ENCODE peak calls at places on chromosomes 6 and 20, in six cellular contexts. One of them, this sample, is unnamed. For H3K4me1, the result is how much of the 10 kb centered on the place peaks cover.

GRCh38 chr6:28589952-28590340 is 64.3 kb downstream of the GPX5 start:
- DNase-seq in left ventricle myocardium inferior: no peak
- DNase-seq in fibroblast of lung: no peak
- DNase-seq in small intestine: no peak
- DNase-seq in H1: no peak
- DNase-seq in psoas muscle: no peak
- DNase-seq in this sample: no peak

GRCh38 chr6:168169624-168170023 is 90.6 kb upstream of the FRMD1 start:
- DNase-seq in left ventricle myocardium inferior: no peak
- DNase-seq in small intestine: no peak
- DNase-seq in fibroblast of lung: no peak
- DNase-seq in H1: no peak
- DNase-seq in psoas muscle: no peak
- DNase-seq in this sample: no peak

GRCh38 chr20:63085087-63085861 is 78.5 kb upstream of the BHLHE23 start:
- DNase-seq in left ventricle myocardium inferior: no peak
- DNase-seq in psoas muscle: peak
- DNase-seq in H1: no peak
- DNase-seq in small intestine: no peak
- DNase-seq in fibroblast of lung: no peak
- DNase-seq in this sample: no peak

GRCh38 chr6:29516108-29516507 is 28.4 kb upstream of the MAS1L start:
- DNase-seq in left ventricle myocardium inferior: no peak
- DNase-seq in psoas muscle: no peak
- DNase-seq in fibroblast of lung: peak
- DNase-seq in H1: no peak
- DNase-seq in small intestine: no peak
- DNase-seq in this sample: no peak

GRCh38 chr6:150992682-150993081 is 127.2 kb downstream of the MTHFD1L start:
- DNase-seq in left ventricle myocardium inferior: no peak
- DNase-seq in psoas muscle: no peak
- DNase-seq in fibroblast of lung: no peak
- DNase-seq in H1: no peak
- DNase-seq in small intestine: no peak
- DNase-seq in this sample: no peak

GRCh38 chr6:93252930-93253329 is 166.4 kb downstream of the EPHA7 start:
- DNase-seq in left ventricle myocardium inferior: no peak
- DNase-seq in small intestine: no peak
- DNase-seq in fibroblast of lung: no peak
- DNase-seq in H1: no peak
- DNase-seq in psoas muscle: no peak
- DNase-seq in this sample: no peak

GRCh38 chr6:91142154-91142553 is 555.3 kb upstream of the MAP3K7 start:
- DNase-seq in fibroblast of lung: no peak
- DNase-seq in small intestine: no peak
- DNase-seq in H1: no peak
- DNase-seq in left ventricle myocardium inferior: no peak
- DNase-seq in psoas muscle: no peak
- DNase-seq in this sample: no peak

GRCh38 chr6:104580452-104580851 is 279.3 kb downstream of the HACE1 start:
- DNase-seq in left ventricle myocardium inferior: no peak
- DNase-seq in H1: no peak
- DNase-seq in fibroblast of lung: no peak
- DNase-seq in small intestine: no peak
- DNase-seq in psoas muscle: no peak
- DNase-seq in this sample: no peak

GRCh38 chr6:20205722-20206154 is 6.5 kb downstream of the MBOAT1 start:
- DNase-seq in left ventricle myocardium inferior: no peak
- DNase-seq in H1: no peak
- DNase-seq in small intestine: no peak
- DNase-seq in psoas muscle: no peak
- DNase-seq in fibroblast of lung: no peak
- DNase-seq in this sample: no peak

GRCh38 chr6:28719275-28719940 is 193.7 kb downstream of the GPX5 start:
- DNase-seq in psoas muscle: no peak
- DNase-seq in H1: no peak
- DNase-seq in fibroblast of lung: no peak
- DNase-seq in small intestine: no peak
- DNase-seq in left ventricle myocardium inferior: no peak
- DNase-seq in this sample: no peak

GRCh38 chr6:110113989-110114388 is 65.5 kb downstream of the WASF1 start:
- DNase-seq in H1: no peak
- DNase-seq in fibroblast of lung: no peak
- DNase-seq in small intestine: no peak
- DNase-seq in left ventricle myocardium inferior: no peak
- DNase-seq in psoas muscle: no peak
- DNase-seq in this sample: no peak

GRCh38 chr6:156717542-156717941 is 59.6 kb upstream of the ARID1B start:
- DNase-seq in psoas muscle: no peak
- DNase-seq in H1: no peak
- DNase-seq in small intestine: no peak
- DNase-seq in left ventricle myocardium inferior: no peak
- DNase-seq in fibroblast of lung: no peak
- DNase-seq in this sample: no peak

GRCh38 chr6:136795996-136796395 is 3.7 kb upstream of the MAP3K5 start:
- DNase-seq in small intestine: no peak
- DNase-seq in left ventricle myocardium inferior: no peak
- DNase-seq in H1: no peak
- DNase-seq in psoas muscle: no peak
- DNase-seq in fibroblast of lung: no peak
- DNase-seq in this sample: no peak

GRCh38 chr20:53949319-53949839 is 121.0 kb downstream of the BCAS1 start:
- DNase-seq in psoas muscle: no peak
- DNase-seq in left ventricle myocardium inferior: peak
- DNase-seq in H1: no peak
- DNase-seq in small intestine: peak
- DNase-seq in fibroblast of lung: peak
- DNase-seq in this sample: no peak

GRCh38 chr6:166605752-166606151 is 19.3 kb upstream of the RAMACL start:
- DNase-seq in psoas muscle: no peak
- DNase-seq in small intestine: no peak
- DNase-seq in H1: no peak
- DNase-seq in left ventricle myocardium inferior: no peak
- DNase-seq in fibroblast of lung: no peak
- DNase-seq in this sample: no peak

GRCh38 chr6:127618729-127619128 is 41.8 kb downstream of the C6orf58 start:
- DNase-seq in fibroblast of lung: no peak
- DNase-seq in H1: no peak
- DNase-seq in left ventricle myocardium inferior: no peak
- DNase-seq in small intestine: no peak
- DNase-seq in psoas muscle: no peak
- DNase-seq in this sample: no peak

GRCh38 chr20:13006825-13007224 is 1.9 kb upstream of the SPTLC3 start:
- DNase-seq in small intestine: no peak
- DNase-seq in H1: no peak
- DNase-seq in psoas muscle: no peak
- DNase-seq in fibroblast of lung: peak
- DNase-seq in left ventricle myocardium inferior: no peak
- DNase-seq in this sample: no peak

GRCh38 chr20:4064118-4064962 is 49.0 kb upstream of the RNF24 start:
- DNase-seq in left ventricle myocardium inferior: peak
- DNase-seq in small intestine: peak
- DNase-seq in fibroblast of lung: peak
- DNase-seq in H1: no peak
- DNase-seq in psoas muscle: peak
- DNase-seq in this sample: no peak

GRCh38 chr20:35909176-35909575 is 45.1 kb downstream of the SCAND1 start:
- DNase-seq in left ventricle myocardium inferior: no peak
- DNase-seq in fibroblast of lung: no peak
- DNase-seq in H1: no peak
- DNase-seq in psoas muscle: no peak
- DNase-seq in small intestine: no peak
- DNase-seq in this sample: no peak

GRCh38 chr6:1613631-1614447 is 4.1 kb downstream of the FOXC1 start:
- DNase-seq in H1: no peak
- DNase-seq in psoas muscle: peak
- DNase-seq in small intestine: no peak
- DNase-seq in fibroblast of lung: peak
- DNase-seq in left ventricle myocardium inferior: no peak
- DNase-seq in this sample: no peak

GRCh38 chr6:41901882-41902519 is 6.8 kb upstream of the USP49 start:
- DNase-seq in small intestine: peak
- DNase-seq in psoas muscle: no peak
- DNase-seq in fibroblast of lung: peak
- DNase-seq in H1: no peak
- DNase-seq in left ventricle myocardium inferior: no peak
- DNase-seq in this sample: no peak

GRCh38 chr6:85580104-85580877 is 13.4 kb downstream of the SNX14 start:
- DNase-seq in fibroblast of lung: no peak
- DNase-seq in psoas muscle: no peak
- DNase-seq in H1: no peak
- DNase-seq in small intestine: peak
- DNase-seq in left ventricle myocardium inferior: no peak
- DNase-seq in this sample: no peak

GRCh38 chr6:27592481-27593199 is 119.7 kb upstream of the ZNF184 start:
- DNase-seq in small intestine: peak
- DNase-seq in fibroblast of lung: peak
- DNase-seq in H1: no peak
- DNase-seq in left ventricle myocardium inferior: no peak
- DNase-seq in psoas muscle: no peak
- DNase-seq in this sample: no peak

GRCh38 chr6:146543940-146544661 is 468 bp downstream of the RAB32 start:
- DNase-seq in left ventricle myocardium inferior: peak
- DNase-seq in H1: no peak
- DNase-seq in fibroblast of lung: peak
- DNase-seq in small intestine: peak
- DNase-seq in psoas muscle: peak
- DNase-seq in this sample: no peak

GRCh38 chr20:33866398-33867079 is 55.4 kb downstream of the CHMP4B start:
- DNase-seq in small intestine: no peak
- DNase-seq in H1: no peak
- DNase-seq in psoas muscle: peak
- DNase-seq in left ventricle myocardium inferior: no peak
- DNase-seq in fibroblast of lung: no peak
- DNase-seq in this sample: no peak

GRCh38 chr6:87641065-87641692 is 51.2 kb downstream of the ORC3 start:
- DNase-seq in small intestine: no peak
- DNase-seq in fibroblast of lung: no peak
- DNase-seq in left ventricle myocardium inferior: no peak
- DNase-seq in H1: no peak
- DNase-seq in psoas muscle: no peak
- DNase-seq in this sample: no peak

GRCh38 chr6:166751051-166751595 is 124.1 kb upstream of the RPS6KA2 start:
- DNase-seq in left ventricle myocardium inferior: no peak
- DNase-seq in small intestine: no peak
- DNase-seq in psoas muscle: no peak
- DNase-seq in fibroblast of lung: no peak
- DNase-seq in H1: no peak
- DNase-seq in this sample: no peak

GRCh38 chr20:45088247-45088646 is 12.7 kb downstream of the KCNS1 start:
- DNase-seq in fibroblast of lung: peak
- DNase-seq in left ventricle myocardium inferior: no peak
- DNase-seq in H1: no peak
- DNase-seq in small intestine: no peak
- DNase-seq in psoas muscle: no peak
- DNase-seq in this sample: no peak

GRCh38 chr6:6678185-6678671 is 89.7 kb downstream of the LY86 start:
- DNase-seq in psoas muscle: no peak
- DNase-seq in H1: no peak
- DNase-seq in small intestine: peak
- DNase-seq in left ventricle myocardium inferior: no peak
- DNase-seq in fibroblast of lung: peak
- DNase-seq in this sample: no peak

GRCh38 chr20:15837563-15837962 is 735.7 kb downstream of the KIF16B start:
- DNase-seq in small intestine: no peak
- DNase-seq in fibroblast of lung: no peak
- DNase-seq in H1: no peak
- DNase-seq in left ventricle myocardium inferior: no peak
- DNase-seq in psoas muscle: no peak
- DNase-seq in this sample: no peak

GRCh38 chr20:15836634-15837033 is 736.6 kb downstream of the KIF16B start:
- DNase-seq in psoas muscle: no peak
- DNase-seq in H1: no peak
- DNase-seq in small intestine: no peak
- DNase-seq in left ventricle myocardium inferior: no peak
- DNase-seq in fibroblast of lung: no peak
- DNase-seq in this sample: no peak

GRCh38 chr20:15835811-15836210 is 737.4 kb downstream of the KIF16B start:
- DNase-seq in H1: no peak
- DNase-seq in psoas muscle: no peak
- DNase-seq in fibroblast of lung: no peak
- DNase-seq in small intestine: no peak
- DNase-seq in left ventricle myocardium inferior: no peak
- DNase-seq in this sample: no peak

GRCh38 chr20:15834857-15835256 is 738.4 kb downstream of the KIF16B start:
- DNase-seq in fibroblast of lung: no peak
- DNase-seq in psoas muscle: no peak
- DNase-seq in left ventricle myocardium inferior: no peak
- DNase-seq in small intestine: no peak
- DNase-seq in H1: no peak
- DNase-seq in this sample: no peak

GRCh38 chr20:15838466-15838865 is 734.8 kb downstream of the KIF16B start:
- DNase-seq in psoas muscle: no peak
- DNase-seq in fibroblast of lung: no peak
- DNase-seq in small intestine: no peak
- DNase-seq in H1: no peak
- DNase-seq in left ventricle myocardium inferior: no peak
- DNase-seq in this sample: no peak
- H3K4me3 ChIP-seq in psoas muscle: no peak
- H3K4me3 ChIP-seq in fibroblast of lung: no peak
- H3K4me3 ChIP-seq in small intestine: no peak
- H3K4me3 ChIP-seq in H1: no peak
- H3K4me3 ChIP-seq in left ventricle myocardium inferior: no peak
- H3K4me3 ChIP-seq in this sample: no peak

DNA sequence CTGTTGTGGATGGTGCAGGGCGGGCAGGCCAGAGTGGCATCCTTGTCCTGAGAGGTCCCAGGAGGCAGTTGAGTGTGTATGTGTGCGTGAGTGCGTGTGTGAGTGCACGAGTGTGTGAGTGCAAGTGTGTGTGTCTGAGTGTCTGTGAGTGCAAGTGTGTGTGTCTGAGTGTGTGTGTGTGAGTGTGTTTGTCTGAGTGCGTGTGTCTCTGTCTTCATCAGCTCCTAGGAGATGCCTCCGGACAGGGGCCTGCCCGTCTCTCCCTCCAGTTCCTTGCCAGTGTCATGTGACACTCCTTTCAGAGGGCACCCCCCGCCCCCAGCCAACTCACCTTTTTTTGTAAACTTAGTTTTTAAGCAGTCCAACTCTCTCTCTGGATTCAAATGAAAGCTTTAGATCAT is 12.3 kb downstream of the IGF2R start:
- DNase-seq in psoas muscle: no peak
- DNase-seq in left ventricle myocardium inferior: no peak
- DNase-seq in H1: no peak
- DNase-seq in fibroblast of lung: no peak
- DNase-seq in small intestine: no peak
- DNase-seq in this sample: no peak
- H3K4me1 ChIP-seq in psoas muscle: half or more
- H3K4me1 ChIP-seq in left ventricle myocardium inferior: half or more
- H3K4me1 ChIP-seq in H1: under half
- H3K4me1 ChIP-seq in fibroblast of lung: under half
- H3K4me1 ChIP-seq in small intestine: under half
- H3K4me1 ChIP-seq in this sample: under half

GRCh38 chr6:63140114-63140513 is 71.2 kb upstream of the FKBP1C start:
- DNase-seq in fibroblast of lung: no peak
- DNase-seq in left ventricle myocardium inferior: no peak
- DNase-seq in psoas muscle: no peak
- DNase-seq in H1: no peak
- DNase-seq in small intestine: no peak
- DNase-seq in this sample: no peak
- H3K4me3 ChIP-seq in fibroblast of lung: no peak
- H3K4me3 ChIP-seq in left ventricle myocardium inferior: no peak
- H3K4me3 ChIP-seq in psoas muscle: no peak
- H3K4me3 ChIP-seq in H1: no peak
- H3K4me3 ChIP-seq in small intestine: no peak
- H3K4me3 ChIP-seq in this sample: no peak

GRCh38 chr6:123784330-123784729 is 19.3 kb upstream of the NKAIN2 start:
- DNase-seq in psoas muscle: no peak
- DNase-seq in small intestine: no peak
- DNase-seq in fibroblast of lung: no peak
- DNase-seq in left ventricle myocardium inferior: no peak
- DNase-seq in H1: no peak
- DNase-seq in this sample: no peak
- H3K4me1 ChIP-seq in psoas muscle: under half
- H3K4me1 ChIP-seq in small intestine: under half
- H3K4me1 ChIP-seq in fibroblast of lung: under half
- H3K4me1 ChIP-seq in left ventricle myocardium inferior: under half
- H3K4me1 ChIP-seq in H1: under half
- H3K4me1 ChIP-seq in this sample: under half